ENCODE peak calls at places on chromosomes 7 and 10, in eight cellular contexts. D is cardiac muscle cell, N is testis, C is PC-9, Y is H9, O is fibroblast of lung, Z is RWPE2, L is GM23338. K is an unnamed sample. For H3K27me3 and H3K4me1, the result is how much of the 10 kb centered on the place peaks cover.

GRCh38 chr10:4255751-4256150 is 470.7 kb upstream of the KLF6 start:
- DNase-seq in D (no peak), N (no peak), C (no peak), Y (no peak), O (no peak), Z (no peak), L (no peak), K (no peak)

GRCh38 chr7:44791278-44792219 is 4.9 kb upstream of the PPIA start:
- DNase-seq in D (peak), N (no peak), C (peak), Y (no peak), O (peak), Z (no peak), L (no peak), K (no peak)

GRCh38 chr10:92761576-92761975 is 71.8 kb downstream of the HHEX start:
- DNase-seq in D (no peak), N (no peak), C (no peak), Y (no peak), O (peak), Z (no peak), L (no peak), K (no peak)

GRCh38 chr7:123410273-123410928 is 124.0 kb downstream of the IQUB start:
- DNase-seq in D (peak), N (peak), C (no peak), Y (no peak), O (peak), Z (no peak), L (no peak), K (peak)

GRCh38 chr7:389911-390601 is 100.1 kb downstream of the FOXL3 start:
- DNase-seq in D (no peak), N (no peak), C (no peak), Y (peak), O (no peak), Z (peak), L (no peak), K (no peak)

GRCh38 chr10:76117949-76118348 is 686.5 kb downstream of the LRMDA start:
- DNase-seq in D (no peak), N (no peak), C (peak), Y (no peak), O (peak), Z (no peak), L (no peak), K (no peak)

GRCh38 chr10:22158426-22158825 is 59.4 kb downstream of the EBLN1 start:
- DNase-seq in D (peak), N (no peak), C (no peak), Y (no peak), O (no peak), Z (no peak), L (no peak), K (no peak)

GRCh38 chr7:139860090-139860773 is 31.2 kb downstream of the TBXAS1 start:
- DNase-seq in D (no peak), N (peak), C (no peak), Y (no peak), O (no peak), Z (no peak), L (no peak), K (peak)

GRCh38 chr7:73742753-73743641 is 4.4 kb upstream of the ABHD11 start:
- DNase-seq in D (no peak), N (no peak), C (peak), Y (peak), O (no peak), Z (no peak), L (peak), K (peak)

GRCh38 chr7:50781894-50782293 is 802 bp downstream of the GRB10 start:
- DNase-seq in D (no peak), N (no peak), C (no peak), Y (no peak), O (no peak), Z (no peak), L (no peak), K (no peak)

GRCh38 chr7:77989981-77990566 is 191.5 kb downstream of the PHTF2 start:
- DNase-seq in D (peak), N (no peak), C (peak), Y (peak), O (no peak), Z (no peak), L (peak), K (no peak)

GRCh38 chr10:45444976-45445898 is 71.2 kb downstream of the ALOX5 start:
- DNase-seq in D (no peak), N (no peak), C (no peak), Y (no peak), O (no peak), Z (no peak), L (no peak), K (no peak)

GRCh38 chr10:10872706-10873276 is 144.9 kb upstream of the CELF2 start:
- DNase-seq in D (peak), N (no peak), C (no peak), Y (no peak), O (no peak), Z (no peak), L (no peak), K (no peak)

GRCh38 chr7:150307129-150307528 is 16.0 kb upstream of the LRRC61 start:
- DNase-seq in D (no peak), N (no peak), C (peak), Y (no peak), O (no peak), Z (no peak), L (no peak), K (no peak)
- H3K27me3 ChIP-seq in D (under half), N (under half), C (under half), Y (under half), O (under half), Z (under half), L (under half), K (under half)

DNA sequence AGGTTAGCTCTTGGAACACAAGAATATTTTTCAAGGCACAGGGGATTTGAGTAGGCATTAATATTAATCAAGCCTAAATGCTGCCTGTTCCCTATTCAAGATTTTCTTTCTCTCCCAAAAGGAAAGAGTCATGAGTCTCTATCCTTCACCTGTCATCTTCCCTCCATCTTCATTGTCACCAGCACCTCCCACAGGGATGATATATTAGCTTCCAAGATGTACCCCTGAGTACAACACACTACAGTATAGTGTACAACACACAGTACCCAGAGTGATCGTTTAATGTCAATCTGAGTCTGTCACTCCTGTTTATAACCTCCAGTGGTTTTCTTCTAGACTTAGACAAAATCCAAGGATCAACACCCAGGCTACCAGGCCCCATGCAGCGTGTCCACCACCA is 50.1 kb downstream of the FAM13C start:
- DNase-seq in D (no peak), N (no peak), C (no peak), Y (no peak), O (no peak), Z (no peak), L (no peak), K (no peak)
- H3K27ac ChIP-seq in D (no peak), N (peak), C (no peak), Y (no peak), O (no peak), Z (no peak), L (no peak), K (no peak)

GRCh38 chr10:96255569-96256335 is 15.6 kb downstream of the BLNK start:
- DNase-seq in D (no peak), N (no peak), C (no peak), Y (no peak), O (no peak), Z (no peak), L (no peak), K (no peak)
- H3K4me1 ChIP-seq in D (under half), N (under half), C (under half), Y (under half), O (under half), Z (under half), L (under half), K (under half)

GRCh38 chr7:28447071-28447470 is 34.8 kb downstream of the CREB5 start:
- DNase-seq in D (no peak), N (no peak), C (no peak), Y (no peak), O (peak), Z (no peak), L (no peak), K (no peak)
- H3K27me3 ChIP-seq in D (under half), N (under half), C (under half), Y (under half), O (under half), Z (under half), L (under half), K (under half)

GRCh38 chr7:97015787-97016391 is 8.7 kb downstream of the DLX5 start:
- DNase-seq in D (no peak), N (no peak), C (no peak), Y (no peak), O (no peak), Z (no peak), L (peak), K (no peak)
- H3K27ac ChIP-seq in D (no peak), N (no peak), C (no peak), Y (no peak), O (no peak), Z (no peak), L (no peak), K (no peak)

GRCh38 chr7:27154369-27154768 is 2.0 kb upstream of the HOXA3 start:
- DNase-seq in D (no peak), N (peak), C (no peak), Y (no peak), O (no peak), Z (peak), L (no peak), K (peak)

GRCh38 chr7:27152816-27153486 is 568 bp upstream of the HOXA3 start:
- DNase-seq in D (no peak), N (no peak), C (no peak), Y (peak), O (no peak), Z (peak), L (peak), K (peak)

GRCh38 chr7:27154901-27155815 is 1.3 kb downstream of the HOXA7 start:
- DNase-seq in D (no peak), N (peak), C (no peak), Y (no peak), O (no peak), Z (peak), L (no peak), K (no peak)

GRCh38 chr7:27151945-27152815 is at the start of gene HOXA3:
- DNase-seq in D (no peak), N (peak), C (no peak), Y (no peak), O (no peak), Z (peak), L (peak), K (no peak)

DNA sequence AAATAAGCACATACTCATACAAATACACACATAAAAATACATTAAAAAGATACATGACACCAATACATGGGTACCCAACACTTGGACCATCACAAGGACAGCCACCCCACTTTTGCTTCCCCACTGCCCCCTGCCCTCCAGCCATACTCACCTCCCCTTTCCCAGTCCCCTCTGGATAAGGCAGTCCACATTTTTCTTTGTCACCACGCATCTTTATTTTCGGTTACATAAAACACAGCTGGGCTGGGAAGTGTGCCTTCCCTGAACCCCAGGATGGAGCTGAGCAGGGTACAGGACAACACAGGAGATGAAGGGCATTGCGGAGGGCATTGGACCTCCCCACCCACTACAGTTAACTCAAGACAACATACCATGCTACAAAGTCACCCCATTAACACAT is 1.1 kb upstream of the HOXA3 start:
- DNase-seq in D (no peak), N (peak), C (no peak), Y (no peak), O (no peak), Z (no peak), L (no peak), K (no peak)
- H3K4me1 ChIP-seq in D (under half), N (under half), C (under half), Y (under half), O (under half), Z (under half), L (under half), K (under half)

K was measured in right cardiac atrium.